ENCODE peak calls at places on chromosome 2, in six cellular contexts. One of them, this sample, is unnamed.

GRCh38 chr2:68645523-68645922 is 2.1 kb downstream of the PROKR1 start:
- DNase-seq in SK-N-SH: no peak
- DNase-seq in GDM1: no peak
- DNase-seq in iris pigment epithelial cell: no peak
- DNase-seq in psoas muscle: no peak
- DNase-seq in transverse colon: no peak
- DNase-seq in this sample: no peak

GRCh38 chr2:183125659-183126341 is 1.6 kb downstream of the NUP35 start:
- DNase-seq in transverse colon: no peak
- DNase-seq in iris pigment epithelial cell: no peak
- DNase-seq in GDM1: no peak
- DNase-seq in SK-N-SH: no peak
- DNase-seq in psoas muscle: no peak
- DNase-seq in this sample: no peak

GRCh38 chr2:55155206-55155605 is 76.9 kb downstream of the CLHC1 start:
- DNase-seq in SK-N-SH: no peak
- DNase-seq in psoas muscle: no peak
- DNase-seq in GDM1: no peak
- DNase-seq in transverse colon: no peak
- DNase-seq in iris pigment epithelial cell: no peak
- DNase-seq in this sample: no peak

GRCh38 chr2:220057922-220058321 is 430.5 kb downstream of the SLC4A3 start:
- DNase-seq in GDM1: no peak
- DNase-seq in SK-N-SH: no peak
- DNase-seq in psoas muscle: no peak
- DNase-seq in transverse colon: no peak
- DNase-seq in iris pigment epithelial cell: no peak
- DNase-seq in this sample: no peak

GRCh38 chr2:28398101-28398834 is 5.6 kb downstream of the FOSL2 start:
- DNase-seq in SK-N-SH: no peak
- DNase-seq in transverse colon: no peak
- DNase-seq in GDM1: no peak
- DNase-seq in iris pigment epithelial cell: peak; percentile 80
- DNase-seq in psoas muscle: no peak
- DNase-seq in this sample: no peak

GRCh38 chr2:170394988-170395387 is 217.0 kb downstream of the MYO3B start:
- DNase-seq in psoas muscle: no peak
- DNase-seq in transverse colon: no peak
- DNase-seq in SK-N-SH: no peak
- DNase-seq in GDM1: no peak
- DNase-seq in iris pigment epithelial cell: peak; percentile 17
- DNase-seq in this sample: no peak

GRCh38 chr2:8285081-8285480 is 396.8 kb upstream of the ID2 start:
- DNase-seq in psoas muscle: no peak
- DNase-seq in SK-N-SH: no peak
- DNase-seq in transverse colon: no peak
- DNase-seq in iris pigment epithelial cell: no peak
- DNase-seq in GDM1: no peak
- DNase-seq in this sample: no peak

GRCh38 chr2:64581018-64581417 is 56.9 kb downstream of the AFTPH start:
- DNase-seq in iris pigment epithelial cell: no peak
- DNase-seq in psoas muscle: no peak
- DNase-seq in GDM1: no peak
- DNase-seq in transverse colon: no peak
- DNase-seq in SK-N-SH: no peak
- DNase-seq in this sample: no peak